ENCODE peak calls at places on chromosomes 4 and X, in nine cellular contexts. One of them, this sample, is unnamed.
A peak's percentile ranks its signal among the peaks of the same experiment; 100 is the strongest.

GRCh38 chrX:44245730-44246129 is 97.7 kb downstream of the EFHC2 start:
- DNase-seq in MM.1S: no peak
- DNase-seq in endodermal cell: no peak
- DNase-seq in colonic mucosa: no peak
- DNase-seq in body of pancreas: no peak
- DNase-seq in fibroblast of lung: no peak
- DNase-seq in cardiac muscle cell: no peak
- DNase-seq in psoas muscle: no peak
- DNase-seq in ascending aorta: no peak
- DNase-seq in this sample: peak; percentile 27

GRCh38 chr4:24805036-24805435 is 9.7 kb downstream of the SOD3 start:
- DNase-seq in ascending aorta: no peak
- DNase-seq in cardiac muscle cell: no peak
- DNase-seq in MM.1S: no peak
- DNase-seq in endodermal cell: no peak
- DNase-seq in psoas muscle: no peak
- DNase-seq in colonic mucosa: no peak
- DNase-seq in body of pancreas: peak; percentile 50
- DNase-seq in fibroblast of lung: no peak
- DNase-seq in this sample: no peak

GRCh38 chr4:21467551-21467950 is 481.0 kb downstream of the KCNIP4 start:
- DNase-seq in fibroblast of lung: no peak
- DNase-seq in MM.1S: no peak
- DNase-seq in body of pancreas: no peak
- DNase-seq in ascending aorta: no peak
- DNase-seq in psoas muscle: no peak
- DNase-seq in endodermal cell: no peak
- DNase-seq in colonic mucosa: no peak
- DNase-seq in cardiac muscle cell: no peak
- DNase-seq in this sample: no peak

GRCh38 chr4:2412534-2412884 is 5.9 kb downstream of the ZFYVE28 start:
- DNase-seq in MM.1S: peak; percentile 72
- DNase-seq in colonic mucosa: peak; percentile 88
- DNase-seq in psoas muscle: no peak
- DNase-seq in ascending aorta: no peak
- DNase-seq in body of pancreas: peak; percentile 15
- DNase-seq in endodermal cell: no peak
- DNase-seq in fibroblast of lung: no peak
- DNase-seq in cardiac muscle cell: no peak
- DNase-seq in this sample: peak; percentile 87

GRCh38 chr4:6771229-6771671 is 11.3 kb upstream of the KIAA0232 start:
- DNase-seq in psoas muscle: peak; percentile 96
- DNase-seq in body of pancreas: no peak
- DNase-seq in fibroblast of lung: peak; percentile 36
- DNase-seq in MM.1S: no peak
- DNase-seq in colonic mucosa: no peak
- DNase-seq in ascending aorta: peak; percentile 79
- DNase-seq in endodermal cell: no peak
- DNase-seq in cardiac muscle cell: peak; percentile 42
- DNase-seq in this sample: no peak

GRCh38 chrX:109954955-109955354 is 48.0 kb upstream of the TMEM164 start:
- DNase-seq in cardiac muscle cell: no peak
- DNase-seq in ascending aorta: no peak
- DNase-seq in psoas muscle: no peak
- DNase-seq in colonic mucosa: no peak
- DNase-seq in endodermal cell: no peak
- DNase-seq in fibroblast of lung: no peak
- DNase-seq in MM.1S: no peak
- DNase-seq in body of pancreas: no peak
- DNase-seq in this sample: no peak

GRCh38 chr4:48017108-48017527 is 546 bp downstream of the NIPAL1 start:
- DNase-seq in ascending aorta: no peak
- DNase-seq in cardiac muscle cell: peak; percentile 61
- DNase-seq in body of pancreas: peak; percentile 64
- DNase-seq in MM.1S: no peak
- DNase-seq in psoas muscle: peak; percentile 55
- DNase-seq in endodermal cell: peak; percentile 88
- DNase-seq in colonic mucosa: peak; percentile 63
- DNase-seq in fibroblast of lung: peak; percentile 82
- DNase-seq in this sample: peak; percentile 12

GRCh38 chr4:15913631-15913970 is 24.9 kb downstream of the FGFBP1 start:
- DNase-seq in cardiac muscle cell: peak; percentile 95
- DNase-seq in psoas muscle: no peak
- DNase-seq in ascending aorta: no peak
- DNase-seq in endodermal cell: no peak
- DNase-seq in body of pancreas: peak; percentile 3
- DNase-seq in colonic mucosa: no peak
- DNase-seq in fibroblast of lung: peak; percentile 99
- DNase-seq in MM.1S: no peak
- DNase-seq in this sample: no peak

GRCh38 chrX:86148024-86148511 is at the start of gene DACH2:
- DNase-seq in endodermal cell: peak; percentile 95
- DNase-seq in colonic mucosa: peak; percentile 68
- DNase-seq in psoas muscle: peak; percentile 81
- DNase-seq in MM.1S: peak; percentile 88
- DNase-seq in ascending aorta: peak; percentile 18
- DNase-seq in fibroblast of lung: peak; percentile 45
- DNase-seq in cardiac muscle cell: peak; percentile 64
- DNase-seq in body of pancreas: peak; percentile 83
- DNase-seq in this sample: peak; percentile 22

GRCh38 chr4:67087897-67088296 is 457.4 kb downstream of the CENPC start:
- DNase-seq in endodermal cell: peak; percentile 85
- DNase-seq in colonic mucosa: peak; percentile 45
- DNase-seq in psoas muscle: no peak
- DNase-seq in fibroblast of lung: no peak
- DNase-seq in body of pancreas: peak; percentile 55
- DNase-seq in ascending aorta: no peak
- DNase-seq in cardiac muscle cell: peak; percentile 45
- DNase-seq in MM.1S: peak; percentile 54
- DNase-seq in this sample: peak; percentile 2

GRCh38 chr4:156909010-156909409 is 62.6 kb downstream of the PDGFC start:
- DNase-seq in colonic mucosa: no peak
- DNase-seq in endodermal cell: no peak
- DNase-seq in ascending aorta: no peak
- DNase-seq in fibroblast of lung: no peak
- DNase-seq in cardiac muscle cell: no peak
- DNase-seq in MM.1S: no peak
- DNase-seq in psoas muscle: no peak
- DNase-seq in body of pancreas: no peak
- DNase-seq in this sample: no peak

GRCh38 chrX:148872881-148873280 is 372.5 kb downstream of the AFF2 start:
- DNase-seq in fibroblast of lung: no peak
- DNase-seq in endodermal cell: no peak
- DNase-seq in body of pancreas: no peak
- DNase-seq in MM.1S: no peak
- DNase-seq in cardiac muscle cell: no peak
- DNase-seq in psoas muscle: no peak
- DNase-seq in ascending aorta: no peak
- DNase-seq in colonic mucosa: no peak
- DNase-seq in this sample: no peak

GRCh38 chrX:148871422-148872152 is 371.2 kb downstream of the AFF2 start:
- DNase-seq in colonic mucosa: no peak
- DNase-seq in cardiac muscle cell: peak; percentile 87
- DNase-seq in endodermal cell: no peak
- DNase-seq in ascending aorta: no peak
- DNase-seq in body of pancreas: no peak
- DNase-seq in fibroblast of lung: peak; percentile 95
- DNase-seq in MM.1S: no peak
- DNase-seq in psoas muscle: no peak
- DNase-seq in this sample: no peak

GRCh38 chrX:148867596-148867995 is 367.2 kb downstream of the AFF2 start:
- DNase-seq in endodermal cell: no peak
- DNase-seq in body of pancreas: no peak
- DNase-seq in psoas muscle: no peak
- DNase-seq in fibroblast of lung: no peak
- DNase-seq in cardiac muscle cell: no peak
- DNase-seq in MM.1S: no peak
- DNase-seq in colonic mucosa: no peak
- DNase-seq in ascending aorta: no peak
- DNase-seq in this sample: no peak

GRCh38 chrX:148874621-148875020 is 374.2 kb downstream of the AFF2 start:
- DNase-seq in endodermal cell: no peak
- DNase-seq in fibroblast of lung: peak; percentile 69
- DNase-seq in body of pancreas: no peak
- DNase-seq in cardiac muscle cell: no peak
- DNase-seq in colonic mucosa: no peak
- DNase-seq in psoas muscle: no peak
- DNase-seq in MM.1S: no peak
- DNase-seq in ascending aorta: no peak
- DNase-seq in this sample: no peak

GRCh38 chrX:148872153-148872540 is 371.7 kb downstream of the AFF2 start:
- DNase-seq in colonic mucosa: no peak
- DNase-seq in cardiac muscle cell: peak; percentile 33
- DNase-seq in body of pancreas: no peak
- DNase-seq in endodermal cell: no peak
- DNase-seq in psoas muscle: no peak
- DNase-seq in ascending aorta: no peak
- DNase-seq in MM.1S: no peak
- DNase-seq in fibroblast of lung: peak; percentile 17
- DNase-seq in this sample: no peak
- H3K9me3 ChIP-seq in colonic mucosa: no peaks in the 10 kb centered on the region
- H3K9me3 ChIP-seq in cardiac muscle cell: no peaks in the 10 kb centered on the region
- H3K9me3 ChIP-seq in body of pancreas: no peaks in the 10 kb centered on the region
- H3K9me3 ChIP-seq in endodermal cell: no peaks in the 10 kb centered on the region
- H3K9me3 ChIP-seq in psoas muscle: no peaks in the 10 kb centered on the region
- H3K9me3 ChIP-seq in ascending aorta: no peaks in the 10 kb centered on the region
- H3K9me3 ChIP-seq in MM.1S: no peaks in the 10 kb centered on the region
- H3K9me3 ChIP-seq in fibroblast of lung: no peaks in the 10 kb centered on the region
- H3K9me3 ChIP-seq in this sample: no peaks in the 10 kb centered on the region

GRCh38 chr4:123649644-123650356 is 253.2 kb downstream of the SPRY1 start:
- DNase-seq in MM.1S: no peak
- DNase-seq in cardiac muscle cell: peak; percentile 87
- DNase-seq in ascending aorta: no peak
- DNase-seq in endodermal cell: peak; percentile 69
- DNase-seq in body of pancreas: peak; percentile 84
- DNase-seq in colonic mucosa: peak; percentile 62
- DNase-seq in psoas muscle: peak; percentile 59
- DNase-seq in fibroblast of lung: peak; percentile 75
- DNase-seq in this sample: no peak

GRCh38 chr4:123649248-123649643 is 252.7 kb downstream of the SPRY1 start:
- DNase-seq in endodermal cell: no peak
- DNase-seq in colonic mucosa: no peak
- DNase-seq in MM.1S: no peak
- DNase-seq in psoas muscle: no peak
- DNase-seq in body of pancreas: no peak
- DNase-seq in fibroblast of lung: no peak
- DNase-seq in cardiac muscle cell: peak; percentile 19
- DNase-seq in ascending aorta: no peak
- DNase-seq in this sample: no peak

GRCh38 chr4:123652501-123652900 is 255.9 kb downstream of the SPRY1 start:
- DNase-seq in fibroblast of lung: peak; percentile 20
- DNase-seq in psoas muscle: no peak
- DNase-seq in ascending aorta: no peak
- DNase-seq in colonic mucosa: no peak
- DNase-seq in body of pancreas: no peak
- DNase-seq in MM.1S: no peak
- DNase-seq in endodermal cell: no peak
- DNase-seq in cardiac muscle cell: peak; percentile 25
- DNase-seq in this sample: no peak

GRCh38 chr4:123651536-123652175 is 255.1 kb downstream of the SPRY1 start:
- DNase-seq in ascending aorta: no peak
- DNase-seq in psoas muscle: no peak
- DNase-seq in body of pancreas: no peak
- DNase-seq in fibroblast of lung: no peak
- DNase-seq in colonic mucosa: no peak
- DNase-seq in cardiac muscle cell: no peak
- DNase-seq in MM.1S: no peak
- DNase-seq in endodermal cell: no peak
- DNase-seq in this sample: no peak

GRCh38 chr4:123651127-123651526 is 254.5 kb downstream of the SPRY1 start:
- DNase-seq in psoas muscle: no peak
- DNase-seq in cardiac muscle cell: peak; percentile 21
- DNase-seq in MM.1S: no peak
- DNase-seq in ascending aorta: no peak
- DNase-seq in colonic mucosa: no peak
- DNase-seq in body of pancreas: no peak
- DNase-seq in fibroblast of lung: no peak
- DNase-seq in endodermal cell: no peak
- DNase-seq in this sample: no peak
- H3K27ac ChIP-seq in psoas muscle: peak overlapping the region; percentile 79
- H3K27ac ChIP-seq in cardiac muscle cell: no peak overlapping the region
- H3K27ac ChIP-seq in MM.1S: no peak overlapping the region
- H3K27ac ChIP-seq in ascending aorta: peak overlapping the region; percentile 73
- H3K27ac ChIP-seq in colonic mucosa: no peak overlapping the region
- H3K27ac ChIP-seq in body of pancreas: peak overlapping the region; percentile 85
- H3K27ac ChIP-seq in fibroblast of lung: no peak overlapping the region
- H3K27ac ChIP-seq in endodermal cell: no peak overlapping the region
- H3K27ac ChIP-seq in this sample: no peak overlapping the region

DNA sequence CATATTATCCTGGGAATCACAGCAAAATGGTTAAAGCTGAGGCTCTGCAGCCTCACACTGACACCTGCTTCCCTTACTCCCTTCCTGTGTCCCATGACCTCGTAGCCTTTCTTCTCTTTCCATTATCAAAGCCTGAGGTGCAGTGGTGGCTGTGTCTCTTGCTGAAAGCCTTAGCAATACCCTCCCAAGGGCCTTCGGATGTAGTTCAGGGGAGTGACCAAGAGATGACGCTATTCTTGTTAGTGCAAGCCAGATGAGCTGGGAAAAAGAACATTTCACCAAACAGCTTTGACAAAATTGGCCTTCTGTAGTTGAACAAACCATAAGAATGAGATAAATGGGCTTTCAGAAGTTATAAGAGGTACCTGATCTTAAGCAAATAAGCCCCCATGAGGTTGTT is 31.6 kb downstream of the SMIM10L2A start:
- DNase-seq in MM.1S: no peak
- DNase-seq in colonic mucosa: no peak
- DNase-seq in body of pancreas: no peak
- DNase-seq in fibroblast of lung: no peak
- DNase-seq in cardiac muscle cell: no peak
- DNase-seq in endodermal cell: peak; percentile 68
- DNase-seq in ascending aorta: no peak
- DNase-seq in psoas muscle: no peak
- DNase-seq in this sample: no peak
- H3K9me3 ChIP-seq in MM.1S: no peaks in the 10 kb centered on the region
- H3K9me3 ChIP-seq in colonic mucosa: no peaks in the 10 kb centered on the region
- H3K9me3 ChIP-seq in body of pancreas: no peaks in the 10 kb centered on the region
- H3K9me3 ChIP-seq in fibroblast of lung: no peaks in the 10 kb centered on the region
- H3K9me3 ChIP-seq in cardiac muscle cell: no peaks in the 10 kb centered on the region
- H3K9me3 ChIP-seq in endodermal cell: peaks cover 5% of the 10 kb centered on the region
- H3K9me3 ChIP-seq in ascending aorta: no peaks in the 10 kb centered on the region
- H3K9me3 ChIP-seq in psoas muscle: peaks cover 15% of the 10 kb centered on the region
- H3K9me3 ChIP-seq in this sample: no peaks in the 10 kb centered on the region

DNA sequence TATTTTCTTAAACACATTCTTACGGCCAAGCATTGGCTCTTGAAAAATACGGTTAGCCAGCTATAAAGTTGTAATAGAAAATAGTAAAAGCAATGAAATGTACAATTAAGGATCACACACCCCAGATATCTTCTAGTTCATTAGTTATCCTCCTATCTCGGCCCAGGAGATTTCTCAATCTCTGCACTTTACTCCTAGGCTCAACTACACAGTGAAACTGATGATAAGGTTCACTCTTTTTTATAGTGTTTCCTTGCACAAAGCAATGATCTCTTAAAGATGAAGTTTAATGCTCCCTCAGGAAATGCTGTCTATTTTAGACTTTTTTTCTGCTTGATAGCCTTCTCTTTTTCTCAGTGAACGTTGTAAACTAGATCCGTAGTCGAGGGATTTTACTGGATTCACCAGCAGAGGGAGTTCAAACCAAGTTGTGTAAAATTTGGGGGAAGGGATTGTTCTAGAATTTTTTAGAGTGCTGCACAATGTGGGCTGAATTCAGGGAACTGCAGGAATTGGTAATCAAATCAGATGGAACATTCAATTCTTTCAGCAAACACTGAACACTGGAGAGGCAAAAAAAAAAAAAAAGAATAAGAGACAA is 269.5 kb downstream of the GBA3 start:
- DNase-seq in MM.1S: peak; percentile 44
- DNase-seq in fibroblast of lung: peak; percentile 45
- DNase-seq in ascending aorta: no peak
- DNase-seq in endodermal cell: peak; percentile 53
- DNase-seq in psoas muscle: no peak
- DNase-seq in cardiac muscle cell: peak; percentile 30
- DNase-seq in body of pancreas: peak; percentile 7
- DNase-seq in colonic mucosa: peak; percentile 29
- DNase-seq in this sample: no peak
- H3K27ac ChIP-seq in MM.1S: no peak overlapping the region
- H3K27ac ChIP-seq in fibroblast of lung: no peak overlapping the region
- H3K27ac ChIP-seq in ascending aorta: no peak overlapping the region
- H3K27ac ChIP-seq in endodermal cell: no peak overlapping the region
- H3K27ac ChIP-seq in psoas muscle: no peak overlapping the region
- H3K27ac ChIP-seq in cardiac muscle cell: no peak overlapping the region
- H3K27ac ChIP-seq in body of pancreas: no peak overlapping the region
- H3K27ac ChIP-seq in colonic mucosa: no peak overlapping the region
- H3K27ac ChIP-seq in this sample: no peak overlapping the region

This sample was measured in CD4-positive, alpha-beta memory T cell.